ENCODE peak calls at places on chromosomes 3 and 15, in five cellular contexts. One of them, this sample, is unnamed.
A peak's percentile ranks its signal among the peaks of the same experiment; 100 is the strongest.

GRCh38 chr3:184338538-184338945 is 1.1 kb downstream of the FAM131A start:
- DNase-seq in A549: no peak
- DNase-seq in suprapubic skin: peak; percentile 85
- DNase-seq in GM12878: no peak
- DNase-seq in astrocyte of the spinal cord: peak; percentile 88
- DNase-seq in this sample: peak; percentile 82

GRCh38 chr3:118097226-118097625 is 937.4 kb downstream of the IGSF11 start:
- DNase-seq in A549: no peak
- DNase-seq in suprapubic skin: no peak
- DNase-seq in astrocyte of the spinal cord: no peak
- DNase-seq in GM12878: no peak
- DNase-seq in this sample: no peak

GRCh38 chr3:140270329-140270728 is 335.3 kb downstream of the CLSTN2 start:
- DNase-seq in suprapubic skin: no peak
- DNase-seq in A549: no peak
- DNase-seq in astrocyte of the spinal cord: no peak
- DNase-seq in GM12878: no peak
- DNase-seq in this sample: no peak

GRCh38 chr15:24977686-24978085 is 22.9 kb downstream of the SNRPN start:
- DNase-seq in suprapubic skin: no peak
- DNase-seq in GM12878: no peak
- DNase-seq in A549: no peak
- DNase-seq in astrocyte of the spinal cord: no peak
- DNase-seq in this sample: no peak

GRCh38 chr3:188491276-188491687 is 337.3 kb downstream of the LPP start:
- DNase-seq in suprapubic skin: no peak
- DNase-seq in astrocyte of the spinal cord: peak; percentile 61
- DNase-seq in A549: no peak
- DNase-seq in GM12878: no peak
- DNase-seq in this sample: no peak

GRCh38 chr3:8529197-8529637 is 27.6 kb downstream of the LMCD1 start:
- DNase-seq in GM12878: no peak
- DNase-seq in astrocyte of the spinal cord: peak; percentile 59
- DNase-seq in A549: peak; percentile 34
- DNase-seq in suprapubic skin: no peak
- DNase-seq in this sample: no peak

GRCh38 chr3:190892328-190893011 is 30.0 kb upstream of the GMNC start:
- DNase-seq in suprapubic skin: no peak
- DNase-seq in astrocyte of the spinal cord: peak; percentile 78
- DNase-seq in A549: no peak
- DNase-seq in GM12878: no peak
- DNase-seq in this sample: no peak

GRCh38 chr3:94098487-94098886 is 35.6 kb downstream of the NSUN3 start:
- DNase-seq in astrocyte of the spinal cord: no peak
- DNase-seq in GM12878: no peak
- DNase-seq in suprapubic skin: no peak
- DNase-seq in A549: no peak
- DNase-seq in this sample: no peak

GRCh38 chr3:151301787-151302186 is 14.8 kb downstream of the GPR87 start:
- DNase-seq in astrocyte of the spinal cord: peak; percentile 81
- DNase-seq in A549: no peak
- DNase-seq in suprapubic skin: no peak
- DNase-seq in GM12878: no peak
- DNase-seq in this sample: no peak

GRCh38 chr3:73580343-73580742 is 44.4 kb downstream of the PDZRN3 start:
- DNase-seq in suprapubic skin: no peak
- DNase-seq in astrocyte of the spinal cord: peak; percentile 87
- DNase-seq in A549: no peak
- DNase-seq in GM12878: no peak
- DNase-seq in this sample: no peak

GRCh38 chr3:186717039-186717457 is at the start of gene KNG1:
- DNase-seq in A549: no peak
- DNase-seq in suprapubic skin: no peak
- DNase-seq in astrocyte of the spinal cord: no peak
- DNase-seq in GM12878: no peak
- DNase-seq in this sample: no peak

GRCh38 chr3:42035816-42036482 is 55.2 kb upstream of the TRAK1 start:
- DNase-seq in astrocyte of the spinal cord: no peak
- DNase-seq in suprapubic skin: no peak
- DNase-seq in A549: no peak
- DNase-seq in GM12878: no peak
- DNase-seq in this sample: no peak

GRCh38 chr15:64911317-64912186 is at the start of gene ANKDD1A:
- DNase-seq in GM12878: no peak
- DNase-seq in astrocyte of the spinal cord: peak; percentile 26
- DNase-seq in suprapubic skin: peak; percentile 79
- DNase-seq in A549: peak; percentile 70
- DNase-seq in this sample: peak; percentile 80